ENCODE peak calls at places on chromosomes 11 and 22, in six cellular contexts. Y is kidney, A is NCI-H1694 treated with DMSO at 0.1 percent for 48 hours, K is OCI-M1, P is Ammon's horn, N is SHP77 treated with DMSO at 0.1 percent for 48 hours. F is an unnamed sample.

GRCh38 chr22:36946436-36947158 is 33.2 kb downstream of the CSF2RB start:
- DNase-seq in K (peak; percentile 76), A (no peak), P (no peak), N (no peak), Y (no peak), F (no peak)

GRCh38 chr11:13040969-13041561 is 31.9 kb downstream of the RASSF10 start:
- DNase-seq in Y (no peak), K (no peak), P (no peak), N (peak; percentile 9), A (no peak), F (no peak)

GRCh38 chr11:37370817-37371216 is 772.8 kb upstream of the RAG2 start:
- DNase-seq in N (no peak), K (peak; percentile 23), A (no peak), Y (no peak), P (no peak), F (no peak)

GRCh38 chr11:113974741-113975470 is at the start of gene HTR3A:
- DNase-seq in K (peak; percentile 37), Y (peak; percentile 93), A (no peak), P (no peak), N (peak; percentile 47), F (no peak)

GRCh38 chr22:39418696-39419095 is 19.1 kb downstream of the TAB1 start:
- DNase-seq in A (no peak), K (no peak), P (no peak), Y (peak; percentile 55), N (no peak), F (no peak)

GRCh38 chr22:42805016-42805997 is 51.8 kb downstream of the ARFGAP3 start:
- DNase-seq in A (peak; percentile 46), K (no peak), Y (peak; percentile 89), N (peak; percentile 41), P (peak; percentile 69), F (no peak)

GRCh38 chr11:65279713-65280459 is 18.1 kb downstream of the POLA2 start:
- DNase-seq in K (no peak), Y (no peak), N (no peak), A (no peak), P (no peak), F (peak; percentile 61)

GRCh38 chr11:95904009-95904650 is 19.8 kb downstream of the MTMR2 start:
- DNase-seq in N (no peak), K (no peak), P (no peak), Y (no peak), A (no peak), F (no peak)

GRCh38 chr11:120929664-120930154 is 94.2 kb upstream of the TBCEL start:
- DNase-seq in A (peak; percentile 26), P (peak; percentile 61), K (peak; percentile 70), Y (no peak), N (no peak), F (peak; percentile 70)

GRCh38 chr22:44405661-44406060 is 92.4 kb downstream of the RTL6 start:
- DNase-seq in P (no peak), K (no peak), N (no peak), A (no peak), Y (peak; percentile 24), F (no peak)

F was measured in GM13977.